ENCODE peak calls at places on chromosomes 2 and 18, in ten cellular contexts. A, R, N, K, T, V, X, L, C and I are unnamed samples.

GRCh38 chr2:14563324-14563723 is 69.2 kb upstream of the LRATD1 start:
- DNase-seq in R (no peak), L (no peak), X (no peak), A (no peak), C (no peak), V (no peak), N (no peak), K (no peak), T (no peak), I (no peak)

GRCh38 chr2:237601453-237602116 is 11.1 kb upstream of the RAB17 start:
- DNase-seq in K (no peak), C (no peak), X (no peak), R (no peak), T (no peak), L (no peak), N (no peak), V (peak), A (no peak), I (no peak)

GRCh38 chr2:238596571-238597551 is 170.1 kb downstream of the ASB1 start:
- DNase-seq in T (no peak), N (peak), R (no peak), A (peak), X (no peak), L (no peak), C (peak), K (peak), V (peak), I (peak)

GRCh38 chr2:215612770-215613169 is 176.9 kb upstream of the FN1 start:
- DNase-seq in C (no peak), L (no peak), X (no peak), A (peak), K (peak), V (peak), R (no peak), N (no peak), T (no peak), I (no peak)

GRCh38 chr18:48024009-48024512 is 93.6 kb upstream of the SMAD2 start:
- DNase-seq in X (no peak), R (no peak), N (no peak), C (no peak), T (no peak), L (no peak), V (no peak), A (no peak), K (no peak), I (no peak)

GRCh38 chr2:130370490-130370889 is 14.6 kb downstream of the PTPN18 start:
- DNase-seq in R (no peak), K (no peak), T (peak), A (no peak), X (no peak), L (no peak), V (no peak), N (no peak), C (no peak), I (no peak)

GRCh38 chr18:63867368-63867767 is 20.1 kb upstream of the SERPINB2 start:
- DNase-seq in C (no peak), L (no peak), X (no peak), K (no peak), N (no peak), T (no peak), A (no peak), R (no peak), V (no peak), I (no peak)

GRCh38 chr2:232890896-232891601 is 21.0 kb downstream of the SNORC start:
- DNase-seq in V (peak), R (no peak), A (peak), C (no peak), K (peak), L (no peak), X (no peak), T (no peak), N (peak), I (no peak)

GRCh38 chr2:207107120-207107519 is 58.6 kb downstream of the KLF7 start:
- DNase-seq in T (no peak), X (no peak), N (no peak), K (no peak), R (peak), C (no peak), A (no peak), L (no peak), V (no peak), I (no peak)

GRCh38 chr2:105712166-105712915 is 32.4 kb upstream of the NCK2 start:
- DNase-seq in V (peak), X (no peak), C (no peak), A (peak), T (no peak), R (no peak), N (peak), L (no peak), K (peak), I (no peak)

GRCh38 chr2:85761946-85762345 is 8.2 kb downstream of the ATOH8 start:
- DNase-seq in T (no peak), X (no peak), A (no peak), L (no peak), R (no peak), V (no peak), C (no peak), K (no peak), N (no peak), I (no peak)

GRCh38 chr2:142220901-142221300 is 90.1 kb upstream of the LRP1B start:
- DNase-seq in A (no peak), K (no peak), L (no peak), V (peak), T (no peak), N (peak), R (no peak), C (peak), X (no peak), I (peak)

GRCh38 chr2:240564571-240565266 is 3.6 kb upstream of the RNPEPL1 start:
- DNase-seq in K (no peak), X (no peak), T (no peak), R (no peak), V (peak), C (no peak), A (no peak), N (no peak), L (no peak), I (no peak)

GRCh38 chr18:21242141-21243040 is at the start of gene GREB1L:
- DNase-seq in L (no peak), X (no peak), A (peak), N (peak), T (no peak), C (no peak), V (peak), R (peak), K (peak), I (no peak)

GRCh38 chr2:218851286-218851685 is 8.3 kb upstream of the WNT6 start:
- DNase-seq in K (no peak), N (no peak), T (no peak), R (no peak), C (no peak), L (no peak), A (no peak), X (no peak), V (no peak), I (no peak)

GRCh38 chr2:86477349-86477748 is 36.2 kb downstream of the KDM3A start:
- DNase-seq in C (no peak), N (no peak), K (peak), V (peak), X (no peak), R (no peak), A (no peak), L (no peak), T (no peak), I (no peak)

GRCh38 chr2:366706-367105 is 78.8 kb upstream of the ALKAL2 start:
- DNase-seq in X (no peak), V (no peak), T (no peak), L (no peak), R (no peak), A (no peak), N (no peak), C (no peak), K (no peak), I (no peak)

GRCh38 chr2:96163768-96164429 is 18.7 kb upstream of the DUSP2 start:
- DNase-seq in T (peak), C (no peak), V (no peak), K (no peak), L (no peak), A (no peak), N (no peak), X (no peak), R (no peak), I (no peak)

GRCh38 chr2:57877811-57878572 is 168.6 kb upstream of the VRK2 start:
- DNase-seq in A (no peak), R (peak), N (no peak), C (no peak), V (no peak), L (no peak), T (no peak), K (peak), X (no peak), I (no peak)

GRCh38 chr2:54871457-54872103 is 148.1 kb downstream of the EML6 start:
- DNase-seq in V (no peak), X (no peak), N (peak), T (no peak), K (peak), R (no peak), A (no peak), C (no peak), L (no peak), I (no peak)

GRCh38 chr18:24033644-24034412 is 19.3 kb downstream of the TTC39C start:
- DNase-seq in N (no peak), L (no peak), K (no peak), X (no peak), V (no peak), C (no peak), T (no peak), A (no peak), R (no peak), I (no peak)

GRCh38 chr2:237885171-237885930 is 25.9 kb downstream of the RAMP1 start:
- DNase-seq in A (no peak), K (no peak), T (no peak), N (no peak), V (no peak), X (no peak), R (no peak), L (no peak), C (no peak), I (no peak)

GRCh38 chr18:11883153-11883552 is 25.0 kb downstream of the MPPE1 start:
- DNase-seq in R (peak), L (no peak), N (no peak), C (no peak), T (no peak), V (no peak), K (no peak), A (no peak), X (no peak), I (no peak)

GRCh38 chr18:2409906-2410305 is 161.4 kb downstream of the METTL4 start:
- DNase-seq in X (no peak), V (no peak), R (no peak), N (no peak), K (no peak), T (no peak), L (no peak), A (no peak), C (no peak), I (no peak)

GRCh38 chr2:41826921-41827320 is 220.9 kb upstream of the PKDCC start:
- DNase-seq in K (no peak), N (no peak), T (no peak), L (no peak), R (no peak), A (no peak), X (no peak), C (no peak), V (no peak), I (no peak)

GRCh38 chr2:178359192-178359912 is 91.6 kb downstream of the PRKRA start:
- DNase-seq in T (no peak), X (no peak), L (no peak), A (no peak), N (no peak), C (no peak), V (no peak), R (no peak), K (no peak), I (no peak)

GRCh38 chr18:11324510-11324909 is 175.1 kb upstream of the PIEZO2 start:
- DNase-seq in A (no peak), C (no peak), X (no peak), N (no peak), K (no peak), T (no peak), L (no peak), R (no peak), V (peak), I (no peak)

GRCh38 chr18:76490701-76491171 is 4.3 kb downstream of the ZNF516 start:
- DNase-seq in C (no peak), L (no peak), T (peak), A (no peak), V (peak), X (no peak), R (no peak), N (no peak), K (peak), I (no peak)

GRCh38 chr2:170929686-170930050 is 615 bp downstream of the GORASP2 start:
- DNase-seq in X (no peak), C (no peak), A (peak), R (peak), V (peak), K (peak), T (peak), L (no peak), N (peak), I (peak)

GRCh38 chr2:39919511-39920317 is 140.7 kb upstream of the THUMPD2 start:
- DNase-seq in A (no peak), K (no peak), R (no peak), L (no peak), C (no peak), X (no peak), V (no peak), T (peak), N (no peak), I (no peak)

GRCh38 chr2:113768770-113769169 is 12.3 kb upstream of the SLC35F5 start:
- DNase-seq in X (no peak), C (no peak), V (no peak), R (no peak), N (no peak), T (no peak), K (peak), A (no peak), L (no peak), I (peak)

GRCh38 chr18:23213200-23213599 is 77.9 kb downstream of the CABLES1 start:
- DNase-seq in K (no peak), C (no peak), T (no peak), V (peak), R (no peak), A (no peak), X (no peak), L (no peak), N (no peak), I (no peak)

GRCh38 chr2:69902213-69902922 is 8.6 kb downstream of the SNRNP27 start:
- DNase-seq in N (no peak), R (no peak), K (no peak), C (no peak), V (no peak), T (no peak), A (no peak), L (no peak), X (no peak), I (no peak)

GRCh38 chr2:10272464-10272863 is 30.2 kb upstream of the HPCAL1 start:
- DNase-seq in V (no peak), K (no peak), L (no peak), A (no peak), R (no peak), T (no peak), X (no peak), N (no peak), C (no peak), I (no peak)

GRCh38 chr2:123500346-123500745 is 524.7 kb upstream of the CNTNAP5 start:
- DNase-seq in X (no peak), R (no peak), N (peak), T (no peak), C (no peak), V (no peak), A (peak), K (peak), L (no peak), I (no peak)